ENCODE peak calls at places on chromosome 15, in seven cellular contexts. One of them, this sample, is unnamed.

GRCh38 chr15:101070024-101070423 is 150.9 kb downstream of the LRRK1 start:
- DNase-seq in K562: no peak
- DNase-seq in GM12878: no peak
- DNase-seq in HCT116: no peak
- DNase-seq in SK-N-SH: no peak
- DNase-seq in HepG2: no peak
- DNase-seq in H1: no peak
- DNase-seq in this sample: no peak

GRCh38 chr15:100671858-100672543 is 69.6 kb downstream of the ASB7 start:
- DNase-seq in HCT116: peak
- DNase-seq in K562: peak
- DNase-seq in GM12878: no peak
- DNase-seq in SK-N-SH: peak
- DNase-seq in H1: no peak
- DNase-seq in HepG2: peak
- DNase-seq in this sample: peak

GRCh38 chr15:66803182-66803729 is 101.2 kb downstream of the SMAD6 start:
- DNase-seq in SK-N-SH: peak
- DNase-seq in HepG2: peak
- DNase-seq in H1: peak
- DNase-seq in GM12878: no peak
- DNase-seq in K562: peak
- DNase-seq in HCT116: peak
- DNase-seq in this sample: peak

GRCh38 chr15:58232273-58233065 is 94.3 kb downstream of the AQP9 start:
- DNase-seq in HCT116: no peak
- DNase-seq in HepG2: no peak
- DNase-seq in GM12878: no peak
- DNase-seq in K562: no peak
- DNase-seq in SK-N-SH: no peak
- DNase-seq in H1: no peak
- DNase-seq in this sample: no peak

GRCh38 chr15:39908186-39908585 is 11.9 kb downstream of the GPR176 start:
- DNase-seq in SK-N-SH: peak
- DNase-seq in GM12878: no peak
- DNase-seq in HepG2: no peak
- DNase-seq in K562: no peak
- DNase-seq in H1: no peak
- DNase-seq in HCT116: no peak
- DNase-seq in this sample: no peak

GRCh38 chr15:52010633-52011595 is 8.1 kb upstream of the MAPK6 start:
- DNase-seq in SK-N-SH: no peak
- DNase-seq in H1: no peak
- DNase-seq in K562: peak
- DNase-seq in HCT116: peak
- DNase-seq in GM12878: peak
- DNase-seq in HepG2: peak
- DNase-seq in this sample: no peak

GRCh38 chr15:60442763-60443162 is 36.2 kb downstream of the ICE2 start:
- DNase-seq in H1: no peak
- DNase-seq in HepG2: no peak
- DNase-seq in SK-N-SH: no peak
- DNase-seq in GM12878: no peak
- DNase-seq in K562: no peak
- DNase-seq in HCT116: no peak
- DNase-seq in this sample: no peak

GRCh38 chr15:92884813-92885461 is 15.2 kb upstream of the CHD2 start:
- DNase-seq in H1: no peak
- DNase-seq in GM12878: no peak
- DNase-seq in HCT116: no peak
- DNase-seq in K562: no peak
- DNase-seq in HepG2: no peak
- DNase-seq in SK-N-SH: no peak
- DNase-seq in this sample: no peak

GRCh38 chr15:85412956-85413854 is 32.8 kb downstream of the AKAP13 start:
- DNase-seq in K562: no peak
- DNase-seq in HCT116: peak
- DNase-seq in SK-N-SH: peak
- DNase-seq in HepG2: peak
- DNase-seq in GM12878: peak
- DNase-seq in H1: peak
- DNase-seq in this sample: no peak

GRCh38 chr15:42094512-42094963 is at the start of gene PLA2G4D:
- DNase-seq in SK-N-SH: no peak
- DNase-seq in H1: no peak
- DNase-seq in GM12878: no peak
- DNase-seq in HCT116: no peak
- DNase-seq in HepG2: no peak
- DNase-seq in K562: no peak
- DNase-seq in this sample: peak

GRCh38 chr15:97904196-97904572 is 56.3 kb upstream of the ARRDC4 start:
- DNase-seq in HCT116: peak
- DNase-seq in K562: peak
- DNase-seq in SK-N-SH: peak
- DNase-seq in HepG2: peak
- DNase-seq in GM12878: no peak
- DNase-seq in H1: peak
- DNase-seq in this sample: peak

GRCh38 chr15:46080018-46080417 is 445.2 kb downstream of the SQOR start:
- DNase-seq in GM12878: no peak
- DNase-seq in SK-N-SH: peak
- DNase-seq in H1: no peak
- DNase-seq in HCT116: no peak
- DNase-seq in K562: no peak
- DNase-seq in HepG2: no peak
- DNase-seq in this sample: no peak

GRCh38 chr15:52288051-52288942 is 7.3 kb downstream of the MYO5C start:
- DNase-seq in H1: no peak
- DNase-seq in HepG2: peak
- DNase-seq in K562: no peak
- DNase-seq in GM12878: no peak
- DNase-seq in SK-N-SH: no peak
- DNase-seq in HCT116: no peak
- DNase-seq in this sample: peak

GRCh38 chr15:80440024-80440423 is 35.8 kb downstream of the ARNT2 start:
- DNase-seq in HCT116: no peak
- DNase-seq in SK-N-SH: no peak
- DNase-seq in GM12878: no peak
- DNase-seq in HepG2: no peak
- DNase-seq in H1: no peak
- DNase-seq in K562: no peak
- DNase-seq in this sample: no peak

GRCh38 chr15:74373056-74373650 is 5.7 kb upstream of the CYP11A1 start:
- DNase-seq in H1: no peak
- DNase-seq in HCT116: no peak
- DNase-seq in GM12878: no peak
- DNase-seq in HepG2: no peak
- DNase-seq in K562: no peak
- DNase-seq in SK-N-SH: no peak
- DNase-seq in this sample: no peak

GRCh38 chr15:74368121-74368520 is 675 bp upstream of the CYP11A1 start:
- DNase-seq in HepG2: no peak
- DNase-seq in SK-N-SH: no peak
- DNase-seq in GM12878: no peak
- DNase-seq in HCT116: no peak
- DNase-seq in K562: no peak
- DNase-seq in H1: no peak
- DNase-seq in this sample: no peak

GRCh38 chr15:74369756-74370155 is 2.3 kb upstream of the CYP11A1 start:
- DNase-seq in HepG2: no peak
- DNase-seq in SK-N-SH: no peak
- DNase-seq in HCT116: no peak
- DNase-seq in GM12878: no peak
- DNase-seq in K562: no peak
- DNase-seq in H1: no peak
- DNase-seq in this sample: no peak

GRCh38 chr15:74369084-74369745 is 1.8 kb upstream of the CYP11A1 start:
- DNase-seq in GM12878: no peak
- DNase-seq in K562: no peak
- DNase-seq in HCT116: no peak
- DNase-seq in HepG2: no peak
- DNase-seq in SK-N-SH: no peak
- DNase-seq in H1: no peak
- DNase-seq in this sample: no peak

DNA sequence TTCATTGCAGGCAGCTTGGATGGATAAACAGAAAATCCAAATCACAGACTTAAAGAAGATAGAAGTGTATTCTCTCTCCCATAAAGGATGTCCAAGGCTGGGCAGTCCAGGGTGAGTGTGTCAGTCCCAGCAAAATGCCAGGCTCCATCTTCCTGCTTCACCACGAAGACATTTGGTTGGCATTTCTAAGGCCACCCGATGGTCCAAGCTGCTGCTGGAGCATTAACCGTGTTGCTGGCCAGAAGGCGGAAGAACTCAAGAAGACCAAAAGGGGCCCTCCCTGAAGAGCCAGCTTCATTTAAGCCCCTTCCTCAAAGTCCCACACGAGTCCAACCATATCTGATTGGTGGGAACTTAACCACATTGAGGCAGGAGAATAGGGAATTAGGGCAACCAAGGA is 3.0 kb upstream of the CYP11A1 start:
- DNase-seq in HCT116: no peak
- DNase-seq in GM12878: no peak
- DNase-seq in K562: no peak
- DNase-seq in SK-N-SH: no peak
- DNase-seq in HepG2: no peak
- DNase-seq in H1: no peak
- DNase-seq in this sample: no peak
- TF ChIP-seq JUND in HCT116: no peak
- TF ChIP-seq JUND in GM12878: no peak
- TF ChIP-seq JUND in K562: no peak
- TF ChIP-seq JUND in SK-N-SH: no peak
- TF ChIP-seq JUND in HepG2: no peak
- TF ChIP-seq JUND in H1: no peak
- TF ChIP-seq JUND in this sample: no peak

GRCh38 chr15:86608461-86608860 is 528.8 kb downstream of the AGBL1 start:
- DNase-seq in GM12878: no peak
- DNase-seq in SK-N-SH: no peak
- DNase-seq in HepG2: no peak
- DNase-seq in H1: no peak
- DNase-seq in HCT116: no peak
- DNase-seq in K562: no peak
- DNase-seq in this sample: no peak
- TF ChIP-seq JUND in GM12878: no peak
- TF ChIP-seq JUND in SK-N-SH: no peak
- TF ChIP-seq JUND in HepG2: no peak
- TF ChIP-seq JUND in H1: no peak
- TF ChIP-seq JUND in HCT116: no peak
- TF ChIP-seq JUND in K562: no peak
- TF ChIP-seq JUND in this sample: no peak

GRCh38 chr15:54102704-54103103 is 124.5 kb downstream of the UNC13C start:
- DNase-seq in SK-N-SH: no peak
- DNase-seq in K562: no peak
- DNase-seq in GM12878: no peak
- DNase-seq in HCT116: no peak
- DNase-seq in HepG2: no peak
- DNase-seq in H1: no peak
- DNase-seq in this sample: no peak

GRCh38 chr15:54099010-54099409 is 120.8 kb downstream of the UNC13C start:
- DNase-seq in GM12878: no peak
- DNase-seq in HCT116: no peak
- DNase-seq in H1: no peak
- DNase-seq in HepG2: no peak
- DNase-seq in K562: no peak
- DNase-seq in SK-N-SH: no peak
- DNase-seq in this sample: no peak

GRCh38 chr15:54097019-54097418 is 118.8 kb downstream of the UNC13C start:
- DNase-seq in HCT116: no peak
- DNase-seq in HepG2: no peak
- DNase-seq in GM12878: no peak
- DNase-seq in H1: no peak
- DNase-seq in K562: no peak
- DNase-seq in SK-N-SH: no peak
- DNase-seq in this sample: no peak

DNA sequence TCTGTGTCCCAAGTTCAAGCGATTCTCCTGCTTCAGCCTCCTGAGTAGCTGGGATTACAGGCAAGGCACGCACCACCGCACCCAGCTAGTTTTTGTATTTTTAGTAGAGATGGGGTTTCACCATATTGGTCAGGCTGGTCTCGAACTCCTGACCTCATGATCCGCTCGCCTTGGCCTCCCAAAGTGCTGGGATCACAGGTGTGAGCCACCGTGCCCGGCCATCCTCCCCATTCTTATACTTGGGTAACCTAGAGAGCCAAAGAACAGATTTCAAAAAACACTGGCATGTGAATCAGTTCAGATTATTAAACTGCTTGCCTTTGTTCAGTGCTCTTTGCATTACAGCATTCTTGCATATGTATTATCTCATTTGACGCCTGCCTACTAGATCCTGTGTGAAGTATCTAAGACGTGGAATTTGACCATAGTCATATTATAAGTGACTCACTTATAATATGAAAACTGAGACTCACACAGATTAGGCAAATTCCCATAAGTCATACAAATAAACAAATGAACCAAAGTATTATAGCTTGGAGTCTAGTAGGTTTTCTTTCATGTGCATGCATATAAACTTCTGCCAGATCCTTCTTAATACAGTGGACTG is 123.5 kb downstream of the UNC13C start:
- DNase-seq in HCT116: no peak
- DNase-seq in K562: no peak
- DNase-seq in H1: no peak
- DNase-seq in HepG2: no peak
- DNase-seq in GM12878: no peak
- DNase-seq in SK-N-SH: no peak
- DNase-seq in this sample: no peak
- TF ChIP-seq JUND in HCT116: no peak
- TF ChIP-seq JUND in K562: no peak
- TF ChIP-seq JUND in H1: no peak
- TF ChIP-seq JUND in HepG2: no peak
- TF ChIP-seq JUND in GM12878: no peak
- TF ChIP-seq JUND in SK-N-SH: no peak
- TF ChIP-seq JUND in this sample: no peak

GRCh38 chr15:83339396-83339795 is 54.9 kb upstream of the BNC1 start:
- DNase-seq in H1: no peak
- DNase-seq in K562: no peak
- DNase-seq in GM12878: no peak
- DNase-seq in HepG2: no peak
- DNase-seq in HCT116: no peak
- DNase-seq in SK-N-SH: no peak
- DNase-seq in this sample: no peak
- TF ChIP-seq JUND in H1: no peak
- TF ChIP-seq JUND in K562: no peak
- TF ChIP-seq JUND in GM12878: no peak
- TF ChIP-seq JUND in HepG2: no peak
- TF ChIP-seq JUND in HCT116: no peak
- TF ChIP-seq JUND in SK-N-SH: no peak
- TF ChIP-seq JUND in this sample: no peak

DNA sequence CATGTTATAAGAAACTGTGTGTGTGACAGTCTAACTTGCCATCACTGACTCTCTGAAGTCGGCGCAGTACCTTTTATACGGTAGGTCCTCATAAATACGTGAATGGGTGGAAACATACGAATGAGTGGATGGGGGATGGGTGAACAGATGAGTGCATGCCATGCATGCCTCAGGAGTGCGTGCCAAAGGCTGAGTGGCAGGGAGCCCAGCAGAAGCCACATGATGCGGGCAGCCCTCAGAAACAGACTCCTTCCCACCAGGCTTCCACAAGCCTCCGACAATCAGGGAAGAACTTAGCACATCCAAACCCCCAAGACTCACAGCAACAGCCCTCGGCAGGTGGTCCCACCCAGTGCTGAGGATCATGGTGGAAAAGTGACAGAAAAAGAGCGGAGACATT is 16.7 kb downstream of the HCN4 start:
- DNase-seq in HCT116: no peak
- DNase-seq in SK-N-SH: no peak
- DNase-seq in GM12878: no peak
- DNase-seq in HepG2: no peak
- DNase-seq in H1: no peak
- DNase-seq in K562: no peak
- DNase-seq in this sample: no peak
- TF ChIP-seq JUND in HCT116: no peak
- TF ChIP-seq JUND in SK-N-SH: no peak
- TF ChIP-seq JUND in GM12878: no peak
- TF ChIP-seq JUND in HepG2: no peak
- TF ChIP-seq JUND in H1: no peak
- TF ChIP-seq JUND in K562: no peak
- TF ChIP-seq JUND in this sample: no peak